ENCODE peak calls at places on chromosomes 13 and 19, in nine cellular contexts. D, W, R, G, A, S, V, Q and F are unnamed samples. For H3K9me3, the result is how much of the 10 kb centered on the place peaks cover.

GRCh38 chr13:71240906-71241305 is 626.1 kb downstream of the DACH1 start:
- DNase-seq in D (no peak), W (no peak), R (no peak), G (no peak), A (no peak), S (no peak), V (no peak), Q (no peak), F (no peak)

GRCh38 chr13:44106231-44107152 is 226.8 kb downstream of the LACC1 start:
- DNase-seq in D (no peak), W (peak), R (no peak), G (no peak), A (no peak), S (no peak), V (no peak), Q (no peak), F (peak)

GRCh38 chr13:30718661-30719520 is 16.5 kb upstream of the ALOX5AP start:
- DNase-seq in D (no peak), W (peak), R (no peak), G (no peak), A (no peak), S (no peak), V (peak), Q (peak), F (no peak)

GRCh38 chr19:43612374-43612773 is 486 bp downstream of the SRRM5 start:
- DNase-seq in D (no peak), W (no peak), R (no peak), G (no peak), A (no peak), S (no peak), V (no peak), Q (no peak), F (no peak)

GRCh38 chr13:53001871-53002270 is 26.7 kb upstream of the OLFM4 start:
- DNase-seq in D (no peak), W (no peak), R (no peak), G (no peak), A (no peak), S (no peak), V (no peak), Q (no peak), F (no peak)

GRCh38 chr19:42121666-42122069 is 10.6 kb downstream of the POU2F2 start:
- DNase-seq in D (peak), W (no peak), R (no peak), G (no peak), A (no peak), S (no peak), V (no peak), Q (no peak), F (no peak)

GRCh38 chr13:44317752-44318550 is 55.7 kb upstream of the SERP2 start:
- DNase-seq in D (no peak), W (no peak), R (no peak), G (no peak), A (no peak), S (no peak), V (no peak), Q (no peak), F (no peak)

GRCh38 chr13:34246511-34246910 is 428.6 kb downstream of the RFC3 start:
- DNase-seq in D (no peak), W (peak), R (no peak), G (no peak), A (no peak), S (no peak), V (no peak), Q (no peak), F (no peak)

GRCh38 chr13:94464771-94465170 is 14.7 kb downstream of the DCT start:
- DNase-seq in D (no peak), W (no peak), R (no peak), G (no peak), A (no peak), S (no peak), V (no peak), Q (no peak), F (no peak)

GRCh38 chr13:21528616-21529015 is 69.5 kb upstream of the ZDHHC20 start:
- DNase-seq in D (no peak), W (no peak), R (no peak), G (no peak), A (no peak), S (no peak), V (no peak), Q (no peak), F (no peak)

GRCh38 chr13:112112534-112113276 is 45.8 kb downstream of the SOX1 start:
- DNase-seq in D (no peak), W (no peak), R (peak), G (no peak), A (no peak), S (no peak), V (no peak), Q (no peak), F (no peak)

GRCh38 chr19:41341669-41342490 is 11.8 kb downstream of the TGFB1 start:
- DNase-seq in D (peak), W (no peak), R (no peak), G (no peak), A (no peak), S (no peak), V (no peak), Q (no peak), F (no peak)

GRCh38 chr13:30802953-30803478 is 67.7 kb downstream of the ALOX5AP start:
- DNase-seq in D (peak), W (peak), R (peak), G (peak), A (peak), S (peak), V (peak), Q (peak), F (peak)

GRCh38 chr19:18000981-18001836 is 6.8 kb upstream of the ARRDC2 start:
- DNase-seq in D (peak), W (peak), R (peak), G (peak), A (peak), S (peak), V (peak), Q (peak), F (peak)

GRCh38 chr19:38713227-38713649 is 31.0 kb downstream of the CAPN12 start:
- DNase-seq in D (peak), W (no peak), R (no peak), G (no peak), A (peak), S (peak), V (no peak), Q (no peak), F (peak)

GRCh38 chr13:45564108-45564507 is 51.4 kb downstream of the ERICH6B start:
- DNase-seq in D (no peak), W (peak), R (no peak), G (no peak), A (no peak), S (no peak), V (no peak), Q (peak), F (no peak)

GRCh38 chr19:5692785-5693194 is 2.7 kb downstream of the RPL36 start:
- DNase-seq in D (no peak), W (peak), R (no peak), G (no peak), A (no peak), S (no peak), V (no peak), Q (no peak), F (no peak)

GRCh38 chr19:18660939-18661338 is 22.5 kb upstream of the CRTC1 start:
- DNase-seq in D (no peak), W (no peak), R (no peak), G (no peak), A (no peak), S (no peak), V (no peak), Q (no peak), F (no peak)

GRCh38 chr13:94988654-94989053 is 276.3 kb upstream of the SOX21 start:
- DNase-seq in D (no peak), W (peak), R (no peak), G (no peak), A (no peak), S (no peak), V (peak), Q (peak), F (no peak)

GRCh38 chr13:90868321-90868920 is 479.1 kb upstream of the MIR17HG start:
- DNase-seq in D (no peak), W (peak), R (no peak), G (no peak), A (no peak), S (no peak), V (peak), Q (peak), F (no peak)

GRCh38 chr19:10105241-10106099 is 692 bp upstream of the PPAN start:
- DNase-seq in D (peak), W (no peak), R (no peak), G (no peak), A (peak), S (no peak), V (no peak), Q (no peak), F (no peak)

GRCh38 chr19:35000647-35001501 is 751 bp downstream of the GRAMD1A start:
- DNase-seq in D (peak), W (peak), R (peak), G (no peak), A (peak), S (no peak), V (no peak), Q (peak), F (no peak)

GRCh38 chr13:31195616-31196015 is 4.2 kb upstream of the B3GLCT start:
- DNase-seq in D (no peak), W (no peak), R (no peak), G (no peak), A (no peak), S (no peak), V (no peak), Q (no peak), F (no peak)

GRCh38 chr19:49110567-49110966 is 3.6 kb upstream of the LIN7B start:
- DNase-seq in D (no peak), W (no peak), R (no peak), G (no peak), A (no peak), S (no peak), V (no peak), Q (no peak), F (no peak)

GRCh38 chr19:49114630-49115363 is 627 bp downstream of the LIN7B start:
- DNase-seq in D (peak), W (no peak), R (peak), G (no peak), A (peak), S (no peak), V (no peak), Q (peak), F (peak)

GRCh38 chr19:49111218-49111998 is 2.8 kb upstream of the LIN7B start:
- DNase-seq in D (no peak), W (no peak), R (no peak), G (no peak), A (no peak), S (no peak), V (no peak), Q (no peak), F (no peak)

GRCh38 chr19:49116544-49116943 is 2.4 kb downstream of the LIN7B start:
- DNase-seq in D (no peak), W (no peak), R (no peak), G (no peak), A (no peak), S (no peak), V (no peak), Q (no peak), F (no peak)

GRCh38 chr19:49113762-49114629 is at the start of gene LIN7B:
- DNase-seq in D (peak), W (peak), R (peak), G (no peak), A (peak), S (no peak), V (peak), Q (peak), F (peak)
- TF ChIP-seq CTCF in D (peak), W (peak), R (peak), G (peak), A (peak), S (peak), V (no peak), Q (peak), F (peak)

GRCh38 chr13:37295573-37295972 is 190.1 kb upstream of the CSNK1A1L start:
- DNase-seq in D (no peak), W (no peak), R (no peak), G (no peak), A (no peak), S (no peak), V (no peak), Q (no peak), F (no peak)
- TF ChIP-seq POLR2A in D (no peak), W (no peak), R (no peak), G (no peak), A (no peak), S (no peak), V (no peak), Q (no peak), F (no peak)

DNA sequence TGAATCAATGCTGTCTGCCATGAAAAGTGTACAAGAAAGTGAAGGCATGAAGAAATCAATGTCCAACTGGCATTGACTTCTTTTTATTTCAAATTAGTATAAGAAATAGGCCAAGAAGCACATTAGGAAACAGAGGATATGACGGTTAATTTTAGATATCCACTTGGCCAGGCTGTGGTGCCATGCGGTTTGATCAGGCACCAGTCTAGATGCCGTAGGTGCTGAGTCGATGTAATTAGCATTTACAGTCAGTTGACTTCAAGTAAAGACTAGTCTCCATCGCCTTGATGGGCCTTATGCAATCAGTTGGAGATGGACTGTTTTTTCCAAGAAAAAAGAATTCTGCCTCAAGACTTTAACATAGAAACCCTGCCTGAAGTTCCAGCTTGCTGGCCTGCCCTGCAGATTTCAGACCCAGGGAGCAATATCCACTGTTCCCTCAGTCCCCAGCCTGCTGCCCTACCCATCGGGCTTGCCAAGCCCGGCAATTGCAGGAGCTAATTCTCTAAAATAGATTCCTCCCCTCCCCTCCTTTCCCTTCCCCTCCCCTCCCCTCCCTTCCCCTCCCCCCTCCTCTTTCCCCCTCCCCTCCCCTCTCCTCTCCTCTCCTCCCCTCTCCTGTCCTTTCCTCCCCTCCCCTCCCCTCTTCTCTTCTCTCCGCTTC is 120.6 kb upstream of the PEG3 start:
- DNase-seq in D (no peak), W (no peak), R (no peak), G (no peak), A (no peak), S (no peak), V (no peak), Q (no peak), F (no peak)
- H3K9me3 ChIP-seq in D (under half), W (under half), R (under half), G (under half), A (under half), S (under half), V (under half), Q (under half), F (under half)

DNA sequence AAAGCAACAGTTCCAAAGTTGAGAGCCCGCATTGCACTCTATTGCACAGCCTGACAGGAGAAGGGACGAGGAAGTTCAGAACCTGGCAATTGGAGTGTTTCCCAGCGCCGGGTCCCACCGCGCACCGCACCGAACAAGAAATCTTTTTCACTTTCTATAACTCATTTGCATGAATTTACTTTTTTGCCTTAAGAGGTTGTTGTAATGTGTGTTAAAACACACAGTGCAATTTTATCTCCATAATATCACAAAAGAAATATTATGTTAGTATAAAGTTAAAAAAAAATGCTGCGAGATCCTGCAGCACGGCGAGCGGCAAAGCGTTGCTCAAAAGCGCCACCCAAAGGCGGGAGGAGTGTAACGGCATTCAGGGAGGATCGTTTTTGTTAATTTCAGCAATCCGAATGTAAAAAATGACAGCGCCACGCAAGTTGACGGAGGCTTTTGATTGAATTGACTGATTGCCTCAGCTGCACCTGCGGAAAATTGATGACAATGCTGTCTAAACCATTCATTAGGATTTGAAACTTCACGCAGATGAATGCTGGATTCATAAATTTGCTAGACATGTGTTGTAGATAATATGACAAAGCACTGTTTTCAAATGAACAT is 303.6 kb upstream of the ZNF507 start:
- DNase-seq in D (peak), W (peak), R (peak), G (no peak), A (peak), S (no peak), V (no peak), Q (peak), F (peak)
- TF ChIP-seq CTCF in D (peak), W (peak), R (peak), G (no peak), A (peak), S (peak), V (peak), Q (peak), F (peak)

DNA sequence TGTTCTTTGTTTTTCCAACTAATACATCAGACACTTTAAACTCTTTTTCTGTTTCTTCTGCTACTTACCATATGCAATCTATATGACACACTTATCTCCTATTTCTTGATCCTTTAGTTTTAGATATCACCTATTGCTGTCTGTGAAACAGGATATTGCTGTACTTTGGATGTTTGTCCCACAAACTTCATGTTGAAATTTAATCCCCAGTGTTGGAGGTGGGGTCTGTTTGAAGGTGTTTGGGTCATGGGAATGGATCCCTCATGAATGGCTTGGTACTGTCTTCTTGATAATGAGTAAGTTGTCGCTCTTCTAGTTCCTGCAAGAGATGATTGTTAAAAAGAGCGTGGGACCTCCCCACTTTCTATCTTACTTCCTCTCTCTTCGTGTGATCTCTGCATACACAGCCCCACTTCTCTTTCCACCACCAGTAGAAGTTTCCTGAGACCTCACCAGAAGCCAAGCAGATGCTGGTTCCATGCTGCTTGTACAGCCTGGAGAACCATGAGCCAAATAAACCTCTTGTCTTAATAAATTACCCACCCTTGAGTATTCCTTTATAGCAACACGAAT is 244.2 kb downstream of the NHLRC3 start:
- DNase-seq in D (no peak), W (no peak), R (no peak), G (no peak), A (no peak), S (no peak), V (no peak), Q (no peak), F (no peak)
- TF ChIP-seq POLR2A in D (no peak), W (no peak), R (no peak), G (no peak), A (no peak), S (no peak), V (no peak), Q (no peak), F (no peak)

GRCh38 chr19:16021796-16022195 is 54.5 kb upstream of the TPM4 start:
- DNase-seq in D (no peak), W (no peak), R (no peak), G (no peak), A (no peak), S (no peak), V (no peak), Q (no peak), F (no peak)
- H3K9me3 ChIP-seq in D (under half), W (under half), R (under half), G (under half), A (under half), S (under half), V (under half), Q (under half), F (under half)